ENCODE peak calls at places on chromosomes 7 and 10, in nine cellular contexts. One of them, this sample, is unnamed.

GRCh38 chr10:57338823-57339558 is 928.7 kb downstream of the IPMK start:
- DNase-seq in nephron progenitor cell: peak
- DNase-seq in lower lobe of right lung: no peak
- DNase-seq in pancreas: no peak
- DNase-seq in fibroblast of pulmonary artery: peak
- DNase-seq in kidney: peak
- DNase-seq in A549: peak
- DNase-seq in psoas muscle: no peak
- DNase-seq in fibroblast of lung: peak
- DNase-seq in this sample: peak

GRCh38 chr7:77887567-77887966 is 89.0 kb downstream of the PHTF2 start:
- DNase-seq in lower lobe of right lung: no peak
- DNase-seq in kidney: no peak
- DNase-seq in psoas muscle: no peak
- DNase-seq in fibroblast of pulmonary artery: peak
- DNase-seq in A549: no peak
- DNase-seq in pancreas: no peak
- DNase-seq in nephron progenitor cell: no peak
- DNase-seq in fibroblast of lung: peak
- DNase-seq in this sample: no peak

GRCh38 chr7:35415411-35415822 is 161.5 kb upstream of the TBX20 start:
- DNase-seq in fibroblast of lung: no peak
- DNase-seq in psoas muscle: no peak
- DNase-seq in A549: no peak
- DNase-seq in pancreas: no peak
- DNase-seq in fibroblast of pulmonary artery: peak
- DNase-seq in kidney: no peak
- DNase-seq in lower lobe of right lung: no peak
- DNase-seq in nephron progenitor cell: no peak
- DNase-seq in this sample: no peak

GRCh38 chr10:127158663-127159062 is 37.7 kb downstream of the INSYN2A start:
- DNase-seq in lower lobe of right lung: no peak
- DNase-seq in fibroblast of pulmonary artery: no peak
- DNase-seq in kidney: no peak
- DNase-seq in pancreas: no peak
- DNase-seq in psoas muscle: no peak
- DNase-seq in nephron progenitor cell: no peak
- DNase-seq in A549: no peak
- DNase-seq in fibroblast of lung: no peak
- DNase-seq in this sample: no peak

GRCh38 chr7:131328387-131329175 is 905 bp downstream of the MKLN1 start:
- DNase-seq in pancreas: no peak
- DNase-seq in A549: no peak
- DNase-seq in psoas muscle: no peak
- DNase-seq in nephron progenitor cell: no peak
- DNase-seq in kidney: no peak
- DNase-seq in lower lobe of right lung: no peak
- DNase-seq in fibroblast of pulmonary artery: peak
- DNase-seq in fibroblast of lung: peak
- DNase-seq in this sample: no peak

GRCh38 chr7:151679868-151680534 is 160.3 kb upstream of the RHEB start:
- DNase-seq in A549: no peak
- DNase-seq in fibroblast of pulmonary artery: no peak
- DNase-seq in pancreas: no peak
- DNase-seq in kidney: no peak
- DNase-seq in lower lobe of right lung: no peak
- DNase-seq in fibroblast of lung: no peak
- DNase-seq in nephron progenitor cell: no peak
- DNase-seq in psoas muscle: no peak
- DNase-seq in this sample: no peak

GRCh38 chr10:4801405-4801804 is 24.6 kb upstream of the AKR1E2 start:
- DNase-seq in A549: no peak
- DNase-seq in psoas muscle: no peak
- DNase-seq in lower lobe of right lung: no peak
- DNase-seq in pancreas: no peak
- DNase-seq in fibroblast of lung: no peak
- DNase-seq in fibroblast of pulmonary artery: no peak
- DNase-seq in kidney: no peak
- DNase-seq in nephron progenitor cell: no peak
- DNase-seq in this sample: no peak

GRCh38 chr7:54839538-54840213 is 80.7 kb upstream of the SEC61G start:
- DNase-seq in A549: peak
- DNase-seq in psoas muscle: peak
- DNase-seq in kidney: peak
- DNase-seq in fibroblast of lung: peak
- DNase-seq in pancreas: peak
- DNase-seq in nephron progenitor cell: peak
- DNase-seq in lower lobe of right lung: peak
- DNase-seq in fibroblast of pulmonary artery: peak
- DNase-seq in this sample: no peak

GRCh38 chr7:44286182-44286617 is 39.2 kb downstream of the CAMK2B start:
- DNase-seq in pancreas: peak
- DNase-seq in fibroblast of lung: no peak
- DNase-seq in lower lobe of right lung: no peak
- DNase-seq in A549: no peak
- DNase-seq in psoas muscle: peak
- DNase-seq in fibroblast of pulmonary artery: no peak
- DNase-seq in kidney: no peak
- DNase-seq in nephron progenitor cell: peak
- DNase-seq in this sample: no peak

GRCh38 chr7:36363515-36363914 is 26.1 kb upstream of the ANLN start:
- DNase-seq in fibroblast of lung: no peak
- DNase-seq in lower lobe of right lung: no peak
- DNase-seq in kidney: no peak
- DNase-seq in pancreas: no peak
- DNase-seq in psoas muscle: no peak
- DNase-seq in fibroblast of pulmonary artery: no peak
- DNase-seq in A549: no peak
- DNase-seq in nephron progenitor cell: no peak
- DNase-seq in this sample: no peak

GRCh38 chr7:140506788-140507464 is 27.6 kb upstream of the MKRN1 start:
- DNase-seq in kidney: no peak
- DNase-seq in A549: no peak
- DNase-seq in fibroblast of pulmonary artery: peak
- DNase-seq in lower lobe of right lung: no peak
- DNase-seq in psoas muscle: peak
- DNase-seq in fibroblast of lung: peak
- DNase-seq in nephron progenitor cell: peak
- DNase-seq in pancreas: no peak
- DNase-seq in this sample: no peak

GRCh38 chr7:66847879-66848810 is 72.9 kb upstream of the TMEM248 start:
- DNase-seq in fibroblast of lung: peak
- DNase-seq in psoas muscle: no peak
- DNase-seq in nephron progenitor cell: no peak
- DNase-seq in lower lobe of right lung: no peak
- DNase-seq in A549: peak
- DNase-seq in fibroblast of pulmonary artery: peak
- DNase-seq in pancreas: no peak
- DNase-seq in kidney: no peak
- DNase-seq in this sample: no peak

GRCh38 chr7:41448104-41448503 is 254.8 kb downstream of the INHBA start:
- DNase-seq in lower lobe of right lung: no peak
- DNase-seq in fibroblast of pulmonary artery: peak
- DNase-seq in kidney: no peak
- DNase-seq in nephron progenitor cell: no peak
- DNase-seq in fibroblast of lung: peak
- DNase-seq in pancreas: no peak
- DNase-seq in A549: no peak
- DNase-seq in psoas muscle: no peak
- DNase-seq in this sample: no peak

GRCh38 chr10:29266641-29267040 is 22.2 kb upstream of the LYZL1 start:
- DNase-seq in pancreas: no peak
- DNase-seq in psoas muscle: no peak
- DNase-seq in nephron progenitor cell: no peak
- DNase-seq in fibroblast of pulmonary artery: no peak
- DNase-seq in fibroblast of lung: peak
- DNase-seq in A549: no peak
- DNase-seq in kidney: no peak
- DNase-seq in lower lobe of right lung: no peak
- DNase-seq in this sample: no peak

GRCh38 chr7:46054290-46054689 is 133.2 kb upstream of the IGFBP3 start:
- DNase-seq in psoas muscle: no peak
- DNase-seq in pancreas: no peak
- DNase-seq in lower lobe of right lung: no peak
- DNase-seq in fibroblast of lung: peak
- DNase-seq in kidney: no peak
- DNase-seq in fibroblast of pulmonary artery: peak
- DNase-seq in A549: no peak
- DNase-seq in nephron progenitor cell: no peak
- DNase-seq in this sample: no peak

GRCh38 chr10:68302503-68302823 is 29.4 kb upstream of the HNRNPH3 start:
- DNase-seq in nephron progenitor cell: no peak
- DNase-seq in kidney: no peak
- DNase-seq in fibroblast of lung: no peak
- DNase-seq in pancreas: no peak
- DNase-seq in lower lobe of right lung: no peak
- DNase-seq in psoas muscle: no peak
- DNase-seq in fibroblast of pulmonary artery: no peak
- DNase-seq in A549: no peak
- DNase-seq in this sample: no peak
- TF ChIP-seq CTCF in nephron progenitor cell: no peak
- TF ChIP-seq CTCF in kidney: no peak
- TF ChIP-seq CTCF in fibroblast of lung: no peak
- TF ChIP-seq CTCF in pancreas: no peak
- TF ChIP-seq CTCF in lower lobe of right lung: no peak
- TF ChIP-seq CTCF in psoas muscle: no peak
- TF ChIP-seq CTCF in fibroblast of pulmonary artery: no peak
- TF ChIP-seq CTCF in A549: no peak
- TF ChIP-seq CTCF in this sample: no peak

DNA sequence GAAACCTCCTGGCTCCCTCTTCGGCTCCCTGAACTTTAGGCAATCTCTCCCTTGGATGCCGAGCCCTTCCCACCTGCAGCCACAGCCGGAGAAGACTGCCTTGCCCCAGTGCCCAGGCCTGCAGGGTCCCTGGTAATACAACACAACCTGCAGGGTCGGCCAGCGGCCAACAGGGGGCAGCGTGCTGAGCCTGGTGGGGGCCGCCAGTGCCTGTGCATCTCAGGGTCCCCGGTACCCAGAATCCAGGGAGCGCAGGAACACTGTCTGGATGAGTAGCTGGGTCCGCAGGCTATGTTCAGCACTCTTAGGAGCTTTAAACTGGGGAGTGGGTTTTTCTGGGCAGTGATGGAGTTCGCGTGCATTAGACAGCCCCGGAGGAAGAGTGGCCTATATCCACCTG is 17.5 kb upstream of the C10orf71 start:
- DNase-seq in fibroblast of pulmonary artery: no peak
- DNase-seq in A549: no peak
- DNase-seq in psoas muscle: peak
- DNase-seq in kidney: no peak
- DNase-seq in fibroblast of lung: no peak
- DNase-seq in lower lobe of right lung: no peak
- DNase-seq in nephron progenitor cell: peak
- DNase-seq in pancreas: no peak
- DNase-seq in this sample: no peak
- TF ChIP-seq CTCF in fibroblast of pulmonary artery: no peak
- TF ChIP-seq CTCF in A549: no peak
- TF ChIP-seq CTCF in psoas muscle: no peak
- TF ChIP-seq CTCF in kidney: no peak
- TF ChIP-seq CTCF in fibroblast of lung: no peak
- TF ChIP-seq CTCF in lower lobe of right lung: peak
- TF ChIP-seq CTCF in nephron progenitor cell: peak
- TF ChIP-seq CTCF in pancreas: no peak
- TF ChIP-seq CTCF in this sample: peak

GRCh38 chr7:30173058-30173897 is 38.5 kb downstream of the MTURN start:
- DNase-seq in fibroblast of lung: peak
- DNase-seq in kidney: peak
- DNase-seq in fibroblast of pulmonary artery: peak
- DNase-seq in pancreas: peak
- DNase-seq in lower lobe of right lung: peak
- DNase-seq in nephron progenitor cell: no peak
- DNase-seq in psoas muscle: peak
- DNase-seq in A549: no peak
- DNase-seq in this sample: no peak
- TF ChIP-seq CTCF in fibroblast of lung: peak
- TF ChIP-seq CTCF in kidney: peak
- TF ChIP-seq CTCF in fibroblast of pulmonary artery: peak
- TF ChIP-seq CTCF in pancreas: no peak
- TF ChIP-seq CTCF in lower lobe of right lung: peak
- TF ChIP-seq CTCF in nephron progenitor cell: no peak
- TF ChIP-seq CTCF in psoas muscle: no peak
- TF ChIP-seq CTCF in A549: no peak
- TF ChIP-seq CTCF in this sample: peak

DNA sequence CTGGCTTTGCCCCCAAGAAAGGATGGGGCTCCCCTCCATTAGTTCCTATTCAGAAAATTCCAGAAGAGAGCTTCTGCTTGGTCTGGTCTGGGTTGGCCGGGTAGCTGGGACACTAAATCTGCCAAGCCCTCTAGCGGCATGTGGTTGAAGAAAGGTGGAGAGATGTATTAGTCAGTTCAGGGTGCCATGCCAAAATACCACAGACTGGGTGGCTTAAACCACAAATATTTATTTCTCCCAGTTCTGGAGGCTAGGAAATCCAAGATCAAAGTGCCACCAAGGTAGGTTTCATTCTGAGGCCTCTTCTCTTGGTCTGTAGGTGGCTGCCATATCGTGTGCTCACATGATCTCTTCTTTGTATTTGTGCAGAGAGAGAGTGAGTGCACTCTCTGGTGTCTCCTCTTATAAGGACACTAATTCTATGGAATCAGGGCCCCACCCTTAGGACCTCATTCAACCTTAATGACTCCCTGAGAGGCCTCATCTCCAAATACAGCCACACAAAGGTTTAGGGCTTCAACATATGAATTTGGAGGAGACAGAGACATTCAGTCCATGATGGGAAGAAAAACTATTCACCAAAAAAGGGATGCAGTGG is 38.7 kb upstream of the MTPAP start:
- DNase-seq in nephron progenitor cell: no peak
- DNase-seq in fibroblast of lung: peak
- DNase-seq in psoas muscle: no peak
- DNase-seq in A549: no peak
- DNase-seq in kidney: no peak
- DNase-seq in fibroblast of pulmonary artery: no peak
- DNase-seq in pancreas: no peak
- DNase-seq in lower lobe of right lung: no peak
- DNase-seq in this sample: no peak
- TF ChIP-seq CTCF in nephron progenitor cell: no peak
- TF ChIP-seq CTCF in fibroblast of lung: no peak
- TF ChIP-seq CTCF in psoas muscle: no peak
- TF ChIP-seq CTCF in A549: no peak
- TF ChIP-seq CTCF in kidney: no peak
- TF ChIP-seq CTCF in fibroblast of pulmonary artery: no peak
- TF ChIP-seq CTCF in pancreas: no peak
- TF ChIP-seq CTCF in lower lobe of right lung: no peak
- TF ChIP-seq CTCF in this sample: no peak

DNA sequence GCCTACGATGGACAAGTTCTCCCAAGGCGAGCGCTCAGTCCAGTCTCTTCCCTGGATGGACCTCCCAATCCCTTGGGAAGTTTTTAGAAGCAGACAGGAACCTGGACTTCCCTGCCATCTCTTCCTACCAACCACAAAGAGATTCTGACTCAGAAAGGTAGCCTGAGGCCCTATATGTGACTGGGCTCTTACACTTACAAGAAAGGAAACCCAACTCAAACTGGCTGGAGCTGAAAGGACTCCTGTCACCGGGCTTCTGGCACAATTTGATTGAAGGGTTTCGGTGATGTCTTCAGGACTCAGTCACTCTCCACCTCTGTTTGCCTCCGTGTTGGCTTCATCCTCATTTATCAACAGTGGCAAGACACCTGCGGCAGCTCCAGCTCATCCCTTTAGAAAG is 3.7 kb upstream of the COL13A1 start:
- DNase-seq in pancreas: no peak
- DNase-seq in A549: no peak
- DNase-seq in kidney: no peak
- DNase-seq in fibroblast of lung: no peak
- DNase-seq in psoas muscle: no peak
- DNase-seq in fibroblast of pulmonary artery: no peak
- DNase-seq in lower lobe of right lung: no peak
- DNase-seq in nephron progenitor cell: no peak
- DNase-seq in this sample: no peak
- TF ChIP-seq CTCF in pancreas: no peak
- TF ChIP-seq CTCF in A549: no peak
- TF ChIP-seq CTCF in kidney: no peak
- TF ChIP-seq CTCF in fibroblast of lung: no peak
- TF ChIP-seq CTCF in psoas muscle: no peak
- TF ChIP-seq CTCF in fibroblast of pulmonary artery: no peak
- TF ChIP-seq CTCF in lower lobe of right lung: no peak
- TF ChIP-seq CTCF in nephron progenitor cell: no peak
- TF ChIP-seq CTCF in this sample: no peak

This sample was measured in D721Med.